ENCODE peak calls at places on chromosome 19, in six cellular contexts. O, V, N, R, K and Z are unnamed samples.

GRCh38 chr19:47658431-47659383 is 49.8 kb downstream of the BICRA start:
- DNase-seq in V (peak), K (no peak), O (no peak), N (no peak), R (peak), Z (no peak)

GRCh38 chr19:2618611-2619010 is 83.9 kb downstream of the GNG7 start:
- DNase-seq in N (no peak), O (no peak), V (no peak), K (no peak), R (no peak), Z (no peak)

GRCh38 chr19:56083668-56084067 is 37.4 kb downstream of the ZNF787 start:
- DNase-seq in R (no peak), K (no peak), N (no peak), O (no peak), V (no peak), Z (no peak)

GRCh38 chr19:18415177-18415867 is 3.9 kb upstream of the SSBP4 start:
- DNase-seq in K (no peak), O (no peak), V (peak), N (no peak), R (no peak), Z (no peak)

GRCh38 chr19:32675720-32676185 is at the start of gene RGS9BP:
- DNase-seq in V (peak), O (peak), R (peak), K (peak), N (peak), Z (peak)

GRCh38 chr19:12521996-12522395 is 29.3 kb downstream of the ZNF564 start:
- DNase-seq in O (peak), N (no peak), V (no peak), K (no peak), R (no peak), Z (no peak)

GRCh38 chr19:42683917-42684513 is 56.3 kb downstream of the PSG3 start:
- DNase-seq in R (no peak), V (no peak), O (peak), N (no peak), K (peak), Z (no peak)

GRCh38 chr19:18280247-18281081 is 958 bp downstream of the JUND start:
- DNase-seq in K (peak), O (peak), N (no peak), R (peak), V (peak), Z (peak)

GRCh38 chr19:45187421-45188100 is 9.0 kb downstream of the BLOC1S3 start:
- DNase-seq in K (peak), V (peak), O (no peak), N (no peak), R (no peak), Z (peak)

GRCh38 chr19:54460230-54461005 is 3.2 kb downstream of the LENG9 start:
- DNase-seq in R (no peak), K (no peak), V (no peak), N (no peak), O (no peak), Z (no peak)

GRCh38 chr19:46915386-46915785 is 54.6 kb downstream of the ARHGAP35 start:
- DNase-seq in N (no peak), R (no peak), K (no peak), O (no peak), V (no peak), Z (no peak)

GRCh38 chr19:31553844-31554215 is 204.6 kb upstream of the TSHZ3 start:
- DNase-seq in O (no peak), V (peak), N (no peak), K (no peak), R (no peak), Z (no peak)

GRCh38 chr19:39183100-39183499 is 13.7 kb upstream of the NCCRP1 start:
- DNase-seq in V (no peak), R (no peak), N (no peak), K (no peak), O (no peak), Z (no peak)

GRCh38 chr19:14443632-14444216 is 10.6 kb downstream of the PKN1 start:
- DNase-seq in O (no peak), V (no peak), K (no peak), N (no peak), R (no peak), Z (no peak)

GRCh38 chr19:55146078-55146647 is 2.8 kb downstream of the TNNT1 start:
- DNase-seq in R (peak), O (peak), V (no peak), K (peak), N (no peak), Z (peak)

GRCh38 chr19:39542198-39542597 is 2.2 kb upstream of the EID2 start:
- DNase-seq in K (no peak), R (no peak), O (no peak), N (no peak), V (no peak), Z (no peak)

GRCh38 chr19:45645631-45646344 is 6.6 kb upstream of the EML2 start:
- DNase-seq in N (peak), O (peak), R (peak), K (peak), V (peak), Z (peak)

GRCh38 chr19:18596752-18597157 is 8.2 kb downstream of the REX1BD start:
- DNase-seq in V (peak), K (no peak), R (peak), N (no peak), O (peak), Z (peak)

GRCh38 chr19:58362272-58362994 is at the start of gene ZNF497:
- DNase-seq in K (peak), R (peak), O (peak), N (peak), V (peak), Z (peak)

GRCh38 chr19:17234911-17235617 is 9.0 kb downstream of the OCEL1 start:
- DNase-seq in O (peak), V (no peak), K (peak), N (no peak), R (no peak), Z (peak)

GRCh38 chr19:30068528-30069395 is 126.7 kb downstream of the URI1 start:
- DNase-seq in R (no peak), K (no peak), V (no peak), N (no peak), O (no peak), Z (no peak)

GRCh38 chr19:38883286-38883685 is 5.2 kb upstream of the RINL start:
- DNase-seq in R (no peak), O (no peak), V (no peak), N (no peak), K (no peak), Z (no peak)

GRCh38 chr19:17751103-17751911 is at the start of gene FCHO1:
- DNase-seq in O (no peak), K (peak), N (no peak), V (no peak), R (no peak), Z (peak)

GRCh38 chr19:35712910-35713845 is 4.6 kb upstream of the KMT2B start:
- DNase-seq in K (peak), R (no peak), V (peak), O (no peak), N (no peak), Z (peak)

GRCh38 chr19:10918359-10918758 is 10.1 kb downstream of the YIPF2 start:
- DNase-seq in R (no peak), N (no peak), O (no peak), K (no peak), V (no peak), Z (no peak)

GRCh38 chr19:45069056-45069455 is 7.2 kb downstream of the ZNF296 start:
- DNase-seq in K (no peak), O (peak), V (peak), N (no peak), R (no peak), Z (no peak)

GRCh38 chr19:42111384-42111783 is 20.9 kb downstream of the POU2F2 start:
- DNase-seq in K (no peak), V (no peak), N (no peak), R (no peak), O (no peak), Z (no peak)

GRCh38 chr19:38850976-38851621 is 1.3 kb upstream of the HNRNPL start:
- DNase-seq in O (no peak), R (peak), K (no peak), V (peak), N (no peak), Z (no peak)

GRCh38 chr19:3360494-3361383 is 5.6 kb upstream of the NFIC start:
- DNase-seq in K (peak), N (no peak), R (no peak), V (no peak), O (no peak), Z (peak)

GRCh38 chr19:54133312-54133956 is 4.1 kb upstream of the CNOT3 start:
- DNase-seq in R (no peak), K (no peak), V (peak), N (peak), O (peak), Z (no peak)

GRCh38 chr19:45641274-45642105 is 2.3 kb upstream of the EML2 start:
- DNase-seq in R (peak), O (peak), K (peak), V (peak), N (no peak), Z (peak)

GRCh38 chr19:54459282-54460229 is 4.0 kb downstream of the LENG9 start:
- DNase-seq in N (no peak), R (no peak), O (no peak), V (no peak), K (no peak), Z (no peak)

GRCh38 chr19:13024958-13025653 is 29.8 kb downstream of the NFIX start:
- DNase-seq in R (no peak), O (no peak), V (no peak), K (no peak), N (no peak), Z (no peak)

GRCh38 chr19:49014123-49014869 is 2.6 kb downstream of the LHB start:
- DNase-seq in N (no peak), O (no peak), V (no peak), R (no peak), K (no peak), Z (no peak)

GRCh38 chr19:13850910-13851753 is 25.8 kb upstream of the NANOS3 start:
- DNase-seq in N (peak), K (no peak), O (peak), V (peak), R (peak), Z (no peak)

GRCh38 chr19:10402441-10403038 is 802 bp downstream of the CDC37 start:
- DNase-seq in O (no peak), N (no peak), V (peak), K (no peak), R (peak), Z (no peak)

GRCh38 chr19:53818756-53819155 is 5.4 kb downstream of the NLRP12 start:
- DNase-seq in V (no peak), K (no peak), O (no peak), R (no peak), N (no peak), Z (no peak)

DNA sequence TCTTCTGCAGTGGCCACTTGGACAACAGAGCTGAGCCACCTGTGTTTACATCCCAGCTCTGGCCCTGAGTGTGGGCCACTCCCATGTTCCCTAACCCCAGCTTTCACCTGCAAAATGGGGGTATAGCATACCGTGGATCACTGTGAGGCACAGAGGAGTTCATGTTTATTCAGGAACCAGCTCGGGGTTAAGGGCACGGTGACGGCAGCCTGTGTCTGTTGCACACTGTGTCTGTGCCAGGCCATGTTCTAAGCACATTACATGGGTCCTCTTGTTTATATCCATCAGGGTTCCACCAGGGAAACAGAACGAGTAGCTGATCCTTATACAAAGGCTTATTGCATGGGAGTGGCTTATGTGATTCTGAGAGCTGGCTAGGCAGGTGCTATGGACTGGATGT is 14.0 kb upstream of the IGLON5 start:
- DNase-seq in K (no peak), O (no peak), R (no peak), V (no peak), N (no peak), Z (no peak)
- TF ChIP-seq CTCF in K (no peak), O (no peak), R (no peak), V (no peak), N (no peak), Z (no peak)

GRCh38 chr19:5665781-5666513 is 14.4 kb downstream of the MICOS13 start:
- DNase-seq in N (peak), V (no peak), R (no peak), O (peak), K (no peak), Z (no peak)
- TF ChIP-seq CTCF in N (peak), V (peak), R (peak), O (no peak), K (no peak), Z (no peak)

GRCh38 chr19:33953023-33953422 is 156.4 kb downstream of the KCTD15 start:
- DNase-seq in K (no peak), O (no peak), V (no peak), N (no peak), R (no peak), Z (no peak)

GRCh38 chr19:33956941-33957340 is 160.3 kb downstream of the KCTD15 start:
- DNase-seq in N (no peak), K (no peak), O (no peak), V (no peak), R (no peak), Z (no peak)

GRCh38 chr19:33953592-33953991 is 156.9 kb downstream of the KCTD15 start:
- DNase-seq in V (no peak), K (no peak), N (no peak), R (no peak), O (no peak), Z (no peak)

GRCh38 chr19:33957804-33958203 is 161.1 kb downstream of the KCTD15 start:
- DNase-seq in N (no peak), R (no peak), V (no peak), K (no peak), O (no peak), Z (no peak)

GRCh38 chr19:33954686-33955085 is 158.0 kb downstream of the KCTD15 start:
- DNase-seq in V (no peak), K (no peak), R (no peak), N (no peak), O (no peak), Z (no peak)
- TF ChIP-seq CTCF in V (no peak), K (no peak), R (no peak), N (no peak), O (no peak), Z (no peak)

GRCh38 chr19:1168562-1168873 is 5.5 kb downstream of the SBNO2 start:
- DNase-seq in R (no peak), N (no peak), V (no peak), O (no peak), K (no peak), Z (no peak)

GRCh38 chr19:1167687-1168561 is 6.1 kb downstream of the SBNO2 start:
- DNase-seq in V (no peak), O (no peak), K (no peak), N (no peak), R (no peak), Z (no peak)

GRCh38 chr19:1164684-1165531 is 9.2 kb downstream of the SBNO2 start:
- DNase-seq in V (no peak), O (no peak), N (no peak), K (no peak), R (no peak), Z (no peak)

GRCh38 chr19:1168877-1169791 is 4.9 kb downstream of the SBNO2 start:
- DNase-seq in V (no peak), N (no peak), O (peak), R (no peak), K (no peak), Z (no peak)

GRCh38 chr19:1166872-1167573 is 7.0 kb downstream of the SBNO2 start:
- DNase-seq in V (no peak), N (no peak), R (no peak), K (no peak), O (no peak), Z (no peak)
- TF ChIP-seq CTCF in V (no peak), N (no peak), R (no peak), K (no peak), O (no peak), Z (no peak)

GRCh38 chr19:5536337-5536894 is 31.3 kb downstream of the TINCR start:
- DNase-seq in V (peak), K (no peak), O (peak), N (no peak), R (no peak), Z (no peak)

GRCh38 chr19:5530701-5531100 is 37.1 kb downstream of the TINCR start:
- DNase-seq in K (no peak), O (no peak), N (no peak), V (no peak), R (no peak), Z (no peak)

GRCh38 chr19:5533257-5533656 is 34.5 kb downstream of the TINCR start:
- DNase-seq in N (no peak), R (no peak), V (no peak), K (no peak), O (no peak), Z (no peak)

GRCh38 chr19:5537870-5538269 is 29.9 kb downstream of the TINCR start:
- DNase-seq in O (no peak), V (no peak), K (no peak), R (no peak), N (no peak), Z (no peak)

GRCh38 chr19:5534787-5535586 is 32.8 kb downstream of the TINCR start:
- DNase-seq in R (no peak), O (peak), V (no peak), K (no peak), N (no peak), Z (no peak)
- TF ChIP-seq CTCF in R (peak), O (peak), V (peak), K (peak), N (peak), Z (peak)